ENCODE peak calls at places on chromosomes 1 and 21, in five cellular contexts. One of them, this sample, is unnamed.

GRCh38 chr1:208231929-208232360 is 12.2 kb downstream of the PLXNA2 start:
- DNase-seq in mucosa of descending colon: no peak
- DNase-seq in GM06990: no peak
- DNase-seq in astrocyte: peak; percentile 71
- DNase-seq in stomach: no peak
- DNase-seq in this sample: peak; percentile 62

GRCh38 chr1:156455362-156455761 is 45.2 kb downstream of the MEF2D start:
- DNase-seq in mucosa of descending colon: no peak
- DNase-seq in GM06990: no peak
- DNase-seq in astrocyte: no peak
- DNase-seq in stomach: no peak
- DNase-seq in this sample: no peak

GRCh38 chr1:6996371-6996770 is 211.1 kb downstream of the CAMTA1 start:
- DNase-seq in mucosa of descending colon: no peak
- DNase-seq in GM06990: no peak
- DNase-seq in astrocyte: no peak
- DNase-seq in stomach: no peak
- DNase-seq in this sample: no peak

GRCh38 chr1:7232441-7232840 is 447.2 kb downstream of the CAMTA1 start:
- DNase-seq in mucosa of descending colon: no peak
- DNase-seq in GM06990: no peak
- DNase-seq in astrocyte: no peak
- DNase-seq in stomach: no peak
- DNase-seq in this sample: no peak

GRCh38 chr1:67532452-67533216 is 102.4 kb upstream of the SERBP1 start:
- DNase-seq in mucosa of descending colon: no peak
- DNase-seq in GM06990: peak; percentile 6
- DNase-seq in astrocyte: peak; percentile 78
- DNase-seq in stomach: peak; percentile 45
- DNase-seq in this sample: peak; percentile 77

GRCh38 chr1:42130061-42130460 is 23.1 kb upstream of the GUCA2B start:
- DNase-seq in mucosa of descending colon: no peak
- DNase-seq in GM06990: no peak
- DNase-seq in astrocyte: no peak
- DNase-seq in stomach: no peak
- DNase-seq in this sample: no peak

GRCh38 chr1:155125946-155126493 is 1.7 kb upstream of the EFNA1 start:
- DNase-seq in mucosa of descending colon: peak; percentile 95
- DNase-seq in GM06990: no peak
- DNase-seq in astrocyte: no peak
- DNase-seq in stomach: peak; percentile 91
- DNase-seq in this sample: no peak

GRCh38 chr1:6491480-6491962 is at the start of gene PLEKHG5:
- DNase-seq in mucosa of descending colon: no peak
- DNase-seq in GM06990: no peak
- DNase-seq in astrocyte: peak; percentile 87
- DNase-seq in stomach: no peak
- DNase-seq in this sample: peak; percentile 68

GRCh38 chr1:38522998-38523939 is 336.3 kb downstream of the RRAGC start:
- DNase-seq in mucosa of descending colon: no peak
- DNase-seq in GM06990: no peak
- DNase-seq in astrocyte: no peak
- DNase-seq in stomach: no peak
- DNase-seq in this sample: no peak

GRCh38 chr1:78843111-78843908 is 163.2 kb downstream of the ADGRL4 start:
- DNase-seq in mucosa of descending colon: no peak
- DNase-seq in GM06990: no peak
- DNase-seq in astrocyte: peak; percentile 55
- DNase-seq in stomach: no peak
- DNase-seq in this sample: peak; percentile 44

GRCh38 chr1:58814251-58815068 is 30.6 kb upstream of the JUN start:
- DNase-seq in mucosa of descending colon: peak; percentile 89
- DNase-seq in GM06990: peak; percentile 16
- DNase-seq in astrocyte: peak; percentile 69
- DNase-seq in stomach: peak; percentile 86
- DNase-seq in this sample: peak; percentile 52

GRCh38 chr1:71650126-71650525 is 569.3 kb upstream of the ZRANB2 start:
- DNase-seq in mucosa of descending colon: no peak
- DNase-seq in GM06990: no peak
- DNase-seq in astrocyte: no peak
- DNase-seq in stomach: no peak
- DNase-seq in this sample: no peak

GRCh38 chr21:45970674-45971486 is 10.7 kb upstream of the COL6A1 start:
- DNase-seq in mucosa of descending colon: peak; percentile 68
- DNase-seq in GM06990: no peak
- DNase-seq in astrocyte: no peak
- DNase-seq in stomach: no peak
- DNase-seq in this sample: no peak

GRCh38 chr1:23149110-23149509 is 19.5 kb downstream of the LUZP1 start:
- DNase-seq in mucosa of descending colon: no peak
- DNase-seq in GM06990: no peak
- DNase-seq in astrocyte: no peak
- DNase-seq in stomach: no peak
- DNase-seq in this sample: no peak

GRCh38 chr1:184940694-184941093 is 33.6 kb downstream of the NIBAN1 start:
- DNase-seq in mucosa of descending colon: no peak
- DNase-seq in GM06990: no peak
- DNase-seq in astrocyte: no peak
- DNase-seq in stomach: no peak
- DNase-seq in this sample: no peak

GRCh38 chr1:226629896-226630550 is 81.5 kb downstream of the STUM start:
- DNase-seq in mucosa of descending colon: peak; percentile 15
- DNase-seq in GM06990: no peak
- DNase-seq in astrocyte: no peak
- DNase-seq in stomach: no peak
- DNase-seq in this sample: no peak

GRCh38 chr1:202596638-202597037 is 113.6 kb downstream of the SYT2 start:
- DNase-seq in mucosa of descending colon: no peak
- DNase-seq in GM06990: no peak
- DNase-seq in astrocyte: no peak
- DNase-seq in stomach: no peak
- DNase-seq in this sample: no peak

GRCh38 chr1:213070399-213070798 is 19.4 kb downstream of the RPS6KC1 start:
- DNase-seq in mucosa of descending colon: no peak
- DNase-seq in GM06990: peak; percentile 51
- DNase-seq in astrocyte: peak; percentile 69
- DNase-seq in stomach: peak; percentile 46
- DNase-seq in this sample: peak; percentile 59

GRCh38 chr1:44213222-44214112 is at the start of gene DMAP1:
- DNase-seq in mucosa of descending colon: peak; percentile 89
- DNase-seq in GM06990: peak; percentile 87
- DNase-seq in astrocyte: peak; percentile 71
- DNase-seq in stomach: peak; percentile 86
- DNase-seq in this sample: peak; percentile 67
- TF ChIP-seq CTCF in mucosa of descending colon: no peak
- TF ChIP-seq CTCF in GM06990: no peak
- TF ChIP-seq CTCF in astrocyte: no peak
- TF ChIP-seq CTCF in stomach: no peak
- TF ChIP-seq CTCF in this sample: peak; percentile 26

DNA sequence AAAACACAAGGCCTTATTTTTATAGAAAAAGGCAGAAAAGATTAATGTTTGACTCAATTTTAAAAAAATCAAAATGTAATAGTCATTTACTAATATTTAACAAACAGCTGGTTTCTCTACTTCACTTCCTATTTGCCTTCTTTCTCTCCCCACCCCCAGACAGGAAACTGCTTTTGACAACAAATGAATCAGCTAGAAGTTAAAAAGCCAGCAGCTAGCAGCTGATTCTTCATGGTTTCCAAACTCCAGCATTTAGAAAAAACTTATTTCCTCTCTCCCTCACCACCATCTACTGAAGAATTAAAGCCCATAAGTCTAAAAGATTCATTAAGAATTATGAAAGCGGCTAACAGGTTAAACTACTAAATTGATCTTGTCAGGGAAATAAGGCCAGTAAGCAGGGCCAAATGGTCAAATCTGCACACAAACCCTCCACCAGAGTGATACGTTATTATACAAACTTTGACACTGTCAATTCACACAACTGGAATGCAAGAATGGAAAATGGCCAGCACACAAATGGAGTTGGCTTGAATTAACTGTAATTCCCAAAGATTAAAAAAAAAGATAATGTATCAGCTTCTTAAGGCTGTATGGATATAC is 4.0 kb downstream of the WDR26 start:
- DNase-seq in mucosa of descending colon: no peak
- DNase-seq in GM06990: peak; percentile 20
- DNase-seq in astrocyte: peak; percentile 63
- DNase-seq in stomach: no peak
- DNase-seq in this sample: peak; percentile 67
- H3K4me3 ChIP-seq in mucosa of descending colon: no peak overlapping the region
- H3K4me3 ChIP-seq in GM06990: no peak overlapping the region
- H3K4me3 ChIP-seq in astrocyte: peak overlapping the region; percentile 51
- H3K4me3 ChIP-seq in stomach: peak overlapping the region; percentile 97
- H3K4me3 ChIP-seq in this sample: peak overlapping the region; percentile 20

GRCh38 chr1:26552720-26553119 is 23.2 kb downstream of the RPS6KA1 start:
- DNase-seq in mucosa of descending colon: no peak
- DNase-seq in GM06990: no peak
- DNase-seq in astrocyte: no peak
- DNase-seq in stomach: no peak
- DNase-seq in this sample: no peak

GRCh38 chr1:26556041-26556440 is 26.5 kb downstream of the RPS6KA1 start:
- DNase-seq in mucosa of descending colon: no peak
- DNase-seq in GM06990: no peak
- DNase-seq in astrocyte: no peak
- DNase-seq in stomach: no peak
- DNase-seq in this sample: no peak

GRCh38 chr1:26555550-26555981 is 26.0 kb downstream of the RPS6KA1 start:
- DNase-seq in mucosa of descending colon: no peak
- DNase-seq in GM06990: no peak
- DNase-seq in astrocyte: no peak
- DNase-seq in stomach: no peak
- DNase-seq in this sample: no peak

GRCh38 chr1:26554781-26555180 is 25.2 kb downstream of the RPS6KA1 start:
- DNase-seq in mucosa of descending colon: no peak
- DNase-seq in GM06990: no peak
- DNase-seq in astrocyte: no peak
- DNase-seq in stomach: no peak
- DNase-seq in this sample: no peak

GRCh38 chr1:26553942-26554682 is 24.6 kb downstream of the RPS6KA1 start:
- DNase-seq in mucosa of descending colon: no peak
- DNase-seq in GM06990: no peak
- DNase-seq in astrocyte: no peak
- DNase-seq in stomach: no peak
- DNase-seq in this sample: no peak
- H3K36me3 ChIP-seq in mucosa of descending colon: peaks cover 11% of the 10 kb centered on the region
- H3K36me3 ChIP-seq in GM06990: peaks cover 59% of the 10 kb centered on the region
- H3K36me3 ChIP-seq in astrocyte: no peaks in the 10 kb centered on the region
- H3K36me3 ChIP-seq in stomach: peaks cover 77% of the 10 kb centered on the region
- H3K36me3 ChIP-seq in this sample: no peaks in the 10 kb centered on the region

DNA sequence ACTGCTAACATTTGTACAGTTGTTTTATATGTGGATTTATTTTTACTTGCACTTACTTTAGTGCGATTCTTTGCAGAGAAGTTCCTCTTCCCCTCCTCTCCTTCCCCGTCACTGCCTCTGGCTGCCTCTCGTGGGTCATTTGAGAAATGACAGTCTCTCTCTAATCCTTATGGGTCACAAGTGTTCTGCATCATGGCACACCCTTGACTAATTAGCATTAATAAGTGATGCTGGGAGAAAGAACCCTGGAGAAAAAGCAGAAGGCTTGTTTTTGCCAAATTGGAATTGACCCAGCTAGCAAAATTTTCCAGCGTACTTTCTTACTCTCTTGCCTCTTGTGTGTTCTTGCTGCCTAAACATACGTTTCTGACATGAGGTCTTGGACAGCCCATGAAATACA is 301.2 kb downstream of the DUSP10 start:
- DNase-seq in mucosa of descending colon: no peak
- DNase-seq in GM06990: no peak
- DNase-seq in astrocyte: peak; percentile 38
- DNase-seq in stomach: no peak
- DNase-seq in this sample: peak; percentile 29
- TF ChIP-seq CTCF in mucosa of descending colon: no peak
- TF ChIP-seq CTCF in GM06990: no peak
- TF ChIP-seq CTCF in astrocyte: no peak
- TF ChIP-seq CTCF in stomach: no peak
- TF ChIP-seq CTCF in this sample: peak; percentile 31

GRCh38 chr1:147072371-147073061 is 99.8 kb downstream of the PRKAB2 start:
- DNase-seq in mucosa of descending colon: no peak
- DNase-seq in GM06990: no peak
- DNase-seq in astrocyte: no peak
- DNase-seq in stomach: no peak
- DNase-seq in this sample: no peak
- H3K4me3 ChIP-seq in mucosa of descending colon: no peak overlapping the region
- H3K4me3 ChIP-seq in GM06990: peak overlapping the region; percentile 25
- H3K4me3 ChIP-seq in astrocyte: peak overlapping the region; percentile 50
- H3K4me3 ChIP-seq in stomach: peak overlapping the region; percentile 32
- H3K4me3 ChIP-seq in this sample: peak overlapping the region; percentile 44

GRCh38 chr1:51266791-51267190 is 30.7 kb downstream of the RNF11 start:
- DNase-seq in mucosa of descending colon: no peak
- DNase-seq in GM06990: no peak
- DNase-seq in astrocyte: no peak
- DNase-seq in stomach: no peak
- DNase-seq in this sample: no peak
- H3K36me3 ChIP-seq in mucosa of descending colon: no peaks in the 10 kb centered on the region
- H3K36me3 ChIP-seq in GM06990: peaks cover 2% of the 10 kb centered on the region
- H3K36me3 ChIP-seq in astrocyte: peaks cover 11% of the 10 kb centered on the region
- H3K36me3 ChIP-seq in stomach: peaks cover 21% of the 10 kb centered on the region
- H3K36me3 ChIP-seq in this sample: peaks cover 7% of the 10 kb centered on the region

DNA sequence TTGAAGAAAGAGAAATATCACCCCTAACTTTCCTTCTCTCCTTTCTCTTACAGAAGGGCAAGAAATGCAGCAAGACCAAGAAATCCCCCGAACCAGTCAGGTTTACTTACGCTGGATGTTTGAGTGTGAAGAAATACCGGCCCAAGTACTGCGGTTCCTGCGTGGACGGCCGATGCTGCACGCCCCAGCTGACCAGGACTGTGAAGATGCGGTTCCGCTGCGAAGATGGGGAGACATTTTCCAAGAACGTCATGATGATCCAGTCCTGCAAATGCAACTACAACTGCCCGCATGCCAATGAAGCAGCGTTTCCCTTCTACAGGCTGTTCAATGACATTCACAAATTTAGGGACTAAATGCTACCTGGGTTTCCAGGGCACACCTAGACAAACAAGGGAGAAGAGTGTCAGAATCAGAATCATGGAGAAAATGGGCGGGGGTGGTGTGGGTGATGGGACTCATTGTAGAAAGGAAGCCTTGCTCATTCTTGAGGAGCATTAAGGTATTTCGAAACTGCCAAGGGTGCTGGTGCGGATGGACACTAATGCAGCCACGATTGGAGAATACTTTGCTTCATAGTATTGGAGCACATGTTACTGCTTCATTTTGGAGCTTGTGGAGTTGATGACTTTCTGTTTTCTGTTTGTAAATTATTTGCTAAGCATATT is 2.3 kb downstream of the CCN1 start:
- DNase-seq in mucosa of descending colon: no peak
- DNase-seq in GM06990: no peak
- DNase-seq in astrocyte: no peak
- DNase-seq in stomach: no peak
- DNase-seq in this sample: no peak
- TF ChIP-seq CTCF in mucosa of descending colon: no peak
- TF ChIP-seq CTCF in GM06990: no peak
- TF ChIP-seq CTCF in astrocyte: no peak
- TF ChIP-seq CTCF in stomach: no peak
- TF ChIP-seq CTCF in this sample: no peak